ENCODE peak calls at places on chromosome 21, in eight cellular contexts. D is EH; G is GM04503; R is GM04504; L is occipital lobe; O is kidney glomerular epithelial cell; U is stimulated activated CD8-positive, alpha-beta memory T cell treated with anti-CD3 and anti-CD28 coated beads, Interleukin-4, amount 100 ng/mL, for 1 hour; F is SIG-M5. A is an unnamed sample.

GRCh38 chr21:46366966-46367365 is 43.0 kb downstream of the PCNT start:
- DNase-seq in D (no peak), R (no peak), O (no peak), G (no peak), F (no peak), U (no peak), L (no peak), A (no peak)

GRCh38 chr21:44285547-44285992 is at the start of gene AIRE:
- DNase-seq in D (peak), F (no peak), U (no peak), R (no peak), L (no peak), G (no peak), O (no peak), A (no peak)

GRCh38 chr21:40472026-40472425 is 374.9 kb downstream of the DSCAM start:
- DNase-seq in O (no peak), F (no peak), L (no peak), R (no peak), U (no peak), D (peak), G (no peak), A (no peak)

GRCh38 chr21:25845729-25846256 is 111.0 kb downstream of the GABPA start:
- DNase-seq in U (no peak), G (peak), L (no peak), F (no peak), O (no peak), D (no peak), R (peak), A (no peak)

GRCh38 chr21:28743723-28744122 is 249.0 kb downstream of the LTN1 start:
- DNase-seq in F (no peak), U (no peak), G (no peak), O (no peak), R (no peak), L (no peak), D (no peak), A (no peak)

GRCh38 chr21:29155118-29155932 is 24.9 kb downstream of the MAP3K7CL start:
- DNase-seq in O (peak), F (no peak), G (no peak), L (no peak), D (peak), R (no peak), U (no peak), A (no peak)

GRCh38 chr21:33021150-33021549 is 4.6 kb upstream of the OLIG2 start:
- DNase-seq in F (no peak), O (no peak), D (no peak), R (no peak), G (no peak), U (no peak), L (no peak), A (no peak)

GRCh38 chr21:31660134-31660565 is 657 bp downstream of the SOD1 start:
- DNase-seq in D (peak), O (no peak), G (peak), L (no peak), F (no peak), U (no peak), R (peak), A (peak)

GRCh38 chr21:27476696-27477095 is 509.8 kb upstream of the ADAMTS5 start:
- DNase-seq in O (peak), D (peak), L (no peak), U (no peak), G (no peak), R (no peak), F (no peak), A (no peak)

A was measured in hippocampal formation.